ENCODE peak calls at places on chromosomes 12 and 14, in seven cellular contexts. One of them, this sample, is unnamed.

GRCh38 chr12:119615518-119616475 is 22.2 kb downstream of the TMEM233 start:
- DNase-seq in anterior cingulate cortex: no peak
- DNase-seq in H9: no peak
- DNase-seq in MV-4-11: no peak
- DNase-seq in GM23338: no peak
- DNase-seq in amygdala: no peak
- DNase-seq in CD4-positive, alpha-beta T cell: no peak
- DNase-seq in this sample: no peak

GRCh38 chr12:57782608-57783465 is at the start of gene TSFM:
- DNase-seq in GM23338: peak
- DNase-seq in anterior cingulate cortex: peak
- DNase-seq in amygdala: peak
- DNase-seq in H9: peak
- DNase-seq in CD4-positive, alpha-beta T cell: peak
- DNase-seq in MV-4-11: peak
- DNase-seq in this sample: peak

GRCh38 chr14:34013714-34014055 is 62.8 kb upstream of the EGLN3 start:
- DNase-seq in amygdala: no peak
- DNase-seq in MV-4-11: peak
- DNase-seq in CD4-positive, alpha-beta T cell: no peak
- DNase-seq in H9: no peak
- DNase-seq in GM23338: peak
- DNase-seq in anterior cingulate cortex: no peak
- DNase-seq in this sample: no peak

GRCh38 chr14:102893452-102893851 is 29.0 kb upstream of the AMN start:
- DNase-seq in H9: no peak
- DNase-seq in anterior cingulate cortex: no peak
- DNase-seq in CD4-positive, alpha-beta T cell: no peak
- DNase-seq in MV-4-11: peak
- DNase-seq in amygdala: no peak
- DNase-seq in GM23338: no peak
- DNase-seq in this sample: no peak

GRCh38 chr14:39247256-39247655 is 13.5 kb downstream of the MIA2 start:
- DNase-seq in anterior cingulate cortex: no peak
- DNase-seq in GM23338: no peak
- DNase-seq in CD4-positive, alpha-beta T cell: no peak
- DNase-seq in amygdala: no peak
- DNase-seq in MV-4-11: no peak
- DNase-seq in H9: no peak
- DNase-seq in this sample: peak

GRCh38 chr14:60736494-60736893 is 1.9 kb downstream of the MNAT1 start:
- DNase-seq in H9: no peak
- DNase-seq in MV-4-11: no peak
- DNase-seq in CD4-positive, alpha-beta T cell: no peak
- DNase-seq in amygdala: no peak
- DNase-seq in GM23338: peak
- DNase-seq in anterior cingulate cortex: no peak
- DNase-seq in this sample: peak

GRCh38 chr14:55477680-55478079 is 37.3 kb upstream of the TBPL2 start:
- DNase-seq in GM23338: no peak
- DNase-seq in amygdala: no peak
- DNase-seq in anterior cingulate cortex: no peak
- DNase-seq in H9: no peak
- DNase-seq in MV-4-11: no peak
- DNase-seq in CD4-positive, alpha-beta T cell: no peak
- DNase-seq in this sample: no peak

GRCh38 chr14:77508249-77508648 is 9.6 kb upstream of the ISM2 start:
- DNase-seq in GM23338: no peak
- DNase-seq in H9: no peak
- DNase-seq in anterior cingulate cortex: no peak
- DNase-seq in MV-4-11: no peak
- DNase-seq in amygdala: no peak
- DNase-seq in CD4-positive, alpha-beta T cell: no peak
- DNase-seq in this sample: peak

GRCh38 chr14:101064718-101065117 is 161.2 kb upstream of the RTL1 start:
- DNase-seq in anterior cingulate cortex: no peak
- DNase-seq in MV-4-11: no peak
- DNase-seq in CD4-positive, alpha-beta T cell: no peak
- DNase-seq in GM23338: no peak
- DNase-seq in H9: no peak
- DNase-seq in amygdala: no peak
- DNase-seq in this sample: no peak

GRCh38 chr12:96047621-96048211 is 12.3 kb upstream of the LTA4H start:
- DNase-seq in CD4-positive, alpha-beta T cell: no peak
- DNase-seq in anterior cingulate cortex: no peak
- DNase-seq in amygdala: no peak
- DNase-seq in MV-4-11: peak
- DNase-seq in H9: no peak
- DNase-seq in GM23338: no peak
- DNase-seq in this sample: peak

GRCh38 chr12:98238513-98238912 is 276.9 kb upstream of the TMPO start:
- DNase-seq in H9: no peak
- DNase-seq in GM23338: no peak
- DNase-seq in amygdala: no peak
- DNase-seq in MV-4-11: peak
- DNase-seq in anterior cingulate cortex: no peak
- DNase-seq in CD4-positive, alpha-beta T cell: no peak
- DNase-seq in this sample: peak

GRCh38 chr12:120012067-120012621 is 23.1 kb downstream of the BICDL1 start:
- DNase-seq in amygdala: no peak
- DNase-seq in GM23338: peak
- DNase-seq in MV-4-11: no peak
- DNase-seq in anterior cingulate cortex: peak
- DNase-seq in CD4-positive, alpha-beta T cell: peak
- DNase-seq in H9: peak
- DNase-seq in this sample: peak

GRCh38 chr14:51410846-51411245 is 170.8 kb downstream of the TMX1 start:
- DNase-seq in MV-4-11: no peak
- DNase-seq in CD4-positive, alpha-beta T cell: no peak
- DNase-seq in GM23338: no peak
- DNase-seq in H9: no peak
- DNase-seq in amygdala: no peak
- DNase-seq in anterior cingulate cortex: no peak
- DNase-seq in this sample: no peak

This sample was measured in epithelial cell of esophagus.